ENCODE peak calls at places on chromosomes 7 and 10, in seven cellular contexts. K is hypothalamus; X is Daoy; Z is NCI-H1105 treated with DMSO at 0.1 percent for 48 hours; R is GM12891; H is cardiac fibroblast; A is effector CD4-positive, alpha-beta T cell. L is an unnamed sample.
A peak's percentile ranks its signal among the peaks of the same experiment; 100 is the strongest.

GRCh38 chr10:103147645-103148044 is 45.4 kb downstream of the NT5C2 start:
- DNase-seq in H (no peak), Z (no peak), K (no peak), X (no peak), R (no peak), A (no peak), L (no peak)

GRCh38 chr7:24141876-24142509 is 142.0 kb upstream of the NPY start:
- DNase-seq in Z (no peak), H (no peak), A (no peak), R (no peak), X (peak; percentile 38), K (no peak), L (no peak)

GRCh38 chr10:79051766-79052165 is 17.0 kb upstream of the ZMIZ1 start:
- DNase-seq in X (no peak), R (no peak), H (no peak), A (no peak), Z (no peak), K (no peak), L (no peak)

GRCh38 chr7:78558571-78558970 is 760.0 kb downstream of the PHTF2 start:
- DNase-seq in H (no peak), R (no peak), A (no peak), Z (no peak), X (no peak), K (peak; percentile 43), L (no peak)

GRCh38 chr10:27741173-27742091 is 4.2 kb downstream of the MKX start:
- DNase-seq in Z (no peak), A (no peak), H (no peak), K (no peak), X (no peak), R (peak; percentile 1), L (no peak)

GRCh38 chr10:43960981-43961380 is 312.3 kb upstream of the ZNF32 start:
- DNase-seq in A (no peak), R (no peak), H (no peak), K (no peak), Z (no peak), X (no peak), L (no peak)

GRCh38 chr10:14971867-14972448 is 12.8 kb downstream of the MEIG1 start:
- DNase-seq in H (peak; percentile 51), Z (peak; percentile 1), A (peak; percentile 28), K (no peak), X (peak; percentile 37), R (no peak), L (peak; percentile 31)

GRCh38 chr7:129502708-129503685 is 666 bp downstream of the SMKR1 start:
- DNase-seq in R (no peak), Z (no peak), X (peak; percentile 28), A (no peak), K (no peak), H (no peak), L (no peak)

GRCh38 chr10:80491251-80492102 is 37.4 kb downstream of the TSPAN14 start:
- DNase-seq in A (no peak), K (no peak), H (peak; percentile 22), Z (no peak), R (no peak), X (no peak), L (no peak)

GRCh38 chr7:121994625-121995410 is 121.9 kb downstream of the PTPRZ1 start:
- DNase-seq in H (peak; percentile 90), K (peak; percentile 31), R (peak; percentile 5), X (peak; percentile 78), A (peak; percentile 3), Z (peak; percentile 86), L (peak; percentile 93)

GRCh38 chr7:119944601-119944972 is 328.4 kb upstream of the KCND2 start:
- DNase-seq in H (no peak), Z (no peak), K (no peak), A (no peak), R (no peak), X (no peak), L (no peak)

GRCh38 chr10:132708936-132709335 is 77.0 kb downstream of the NKX6-2 start:
- DNase-seq in H (no peak), X (no peak), A (no peak), Z (no peak), R (no peak), K (no peak), L (no peak)

GRCh38 chr10:84540617-84541288 is 212.4 kb downstream of the CCSER2 start:
- DNase-seq in K (no peak), H (peak; percentile 62), Z (no peak), X (peak; percentile 76), R (peak; percentile 64), A (peak; percentile 49), L (peak; percentile 64)

GRCh38 chr10:119539359-119539651 is 3.2 kb downstream of the RGS10 start:
- DNase-seq in R (no peak), Z (no peak), K (no peak), H (no peak), X (no peak), A (no peak), L (no peak)

GRCh38 chr10:91022924-91023707 is 102.2 kb upstream of the ANKRD1 start:
- DNase-seq in R (no peak), A (no peak), Z (no peak), K (peak; percentile 32), X (no peak), H (peak; percentile 70), L (peak; percentile 61)

GRCh38 chr7:158003441-158004122 is 584.0 kb downstream of the PTPRN2 start:
- DNase-seq in R (no peak), A (no peak), H (no peak), Z (no peak), X (no peak), K (no peak), L (no peak)

GRCh38 chr7:103644319-103644718 is 198.3 kb upstream of the SLC26A5 start:
- DNase-seq in R (no peak), K (no peak), H (no peak), A (no peak), X (no peak), Z (no peak), L (no peak)

GRCh38 chr7:52741670-52742069 is 293.8 kb upstream of the POM121L12 start:
- DNase-seq in A (no peak), K (no peak), Z (no peak), X (no peak), H (no peak), R (no peak), L (no peak)

GRCh38 chr7:139457153-139457946 is 26.1 kb downstream of the KLRG2 start:
- DNase-seq in K (no peak), Z (no peak), A (no peak), H (peak; percentile 36), X (peak; percentile 73), R (no peak), L (peak; percentile 16)

GRCh38 chr10:73517166-73517888 is 21.5 kb upstream of the PPP3CB start:
- DNase-seq in H (no peak), K (no peak), X (no peak), Z (no peak), A (no peak), R (no peak), L (no peak)

GRCh38 chr7:23811540-23811939 is 101.5 kb downstream of the STK31 start:
- DNase-seq in R (no peak), A (no peak), X (no peak), K (no peak), Z (no peak), H (no peak), L (peak; percentile 6)

GRCh38 chr10:86035791-86036543 is 330.6 kb downstream of the GRID1 start:
- DNase-seq in A (no peak), X (no peak), K (no peak), H (no peak), Z (peak; percentile 1), R (no peak), L (no peak)

GRCh38 chr10:88129013-88129412 is 265.6 kb downstream of the PTEN start:
- DNase-seq in K (no peak), R (no peak), H (no peak), X (no peak), Z (no peak), A (no peak), L (no peak)

GRCh38 chr10:125694874-125695273 is 11.9 kb upstream of the TEX36 start:
- DNase-seq in H (peak; percentile 84), Z (no peak), K (no peak), X (peak; percentile 65), R (no peak), A (no peak), L (peak; percentile 67)